ENCODE peak calls at places on chromosomes 4 and X, in five cellular contexts. Z, I, O, N and Q are unnamed samples. For H3K4me1, the result is how much of the 10 kb centered on the place peaks cover.

GRCh38 chr4:3302164-3302785 is 9.5 kb downstream of the RGS12 start:
- DNase-seq in I (peak), Z (no peak), N (no peak), O (no peak), Q (peak)

GRCh38 chrX:113512700-113513395 is 672.2 kb upstream of the AMOT start:
- DNase-seq in N (no peak), O (peak), I (no peak), Z (no peak), Q (no peak)

GRCh38 chr4:73777612-73778011 is 37.2 kb downstream of the CXCL8 start:
- DNase-seq in N (no peak), I (no peak), O (peak), Z (no peak), Q (no peak)

GRCh38 chr4:174847801-174848427 is 18.9 kb upstream of the GLRA3 start:
- DNase-seq in I (no peak), N (no peak), Z (no peak), O (no peak), Q (no peak)

GRCh38 chrX:102697506-102697905 is 14.7 kb upstream of the GPRASP2 start:
- DNase-seq in O (peak), I (no peak), N (no peak), Z (no peak), Q (no peak)

GRCh38 chr4:118920247-118920646 is 31.6 kb downstream of the SYNPO2 start:
- DNase-seq in N (no peak), I (no peak), O (peak), Z (no peak), Q (no peak)

GRCh38 chr4:10036926-10037325 is 15.6 kb upstream of the SLC2A9 start:
- DNase-seq in N (no peak), I (no peak), Z (no peak), O (no peak), Q (no peak)

GRCh38 chr4:109908741-109909140 is 3.9 kb upstream of the EGF start:
- DNase-seq in O (no peak), N (no peak), I (no peak), Z (no peak), Q (no peak)

GRCh38 chrX:31600823-31601222 is 529.0 kb upstream of the FTHL17 start:
- DNase-seq in I (no peak), Z (no peak), N (no peak), O (no peak), Q (no peak)

GRCh38 chr4:14528921-14529320 is 473.4 kb upstream of the CPEB2 start:
- DNase-seq in O (no peak), Z (no peak), I (no peak), N (no peak), Q (no peak)

GRCh38 chr4:152957437-152958185 is 21.5 kb downstream of the FHDC1 start:
- DNase-seq in Z (peak), I (peak), N (no peak), O (peak), Q (peak)

GRCh38 chr4:7253341-7253700 is 61.0 kb downstream of the SORCS2 start:
- DNase-seq in N (no peak), I (no peak), O (no peak), Z (no peak), Q (no peak)

GRCh38 chr4:119525005-119525749 is 103.4 kb downstream of the PDE5A start:
- DNase-seq in Z (no peak), O (peak), I (no peak), N (no peak), Q (no peak)

GRCh38 chr4:75985116-75985515 is 5.6 kb downstream of the SDAD1 start:
- DNase-seq in O (peak), N (no peak), I (no peak), Z (no peak), Q (no peak)

GRCh38 chr4:122700178-122700725 is 32.3 kb upstream of the BBS12 start:
- DNase-seq in Z (peak), O (peak), N (peak), I (no peak), Q (peak)

DNA sequence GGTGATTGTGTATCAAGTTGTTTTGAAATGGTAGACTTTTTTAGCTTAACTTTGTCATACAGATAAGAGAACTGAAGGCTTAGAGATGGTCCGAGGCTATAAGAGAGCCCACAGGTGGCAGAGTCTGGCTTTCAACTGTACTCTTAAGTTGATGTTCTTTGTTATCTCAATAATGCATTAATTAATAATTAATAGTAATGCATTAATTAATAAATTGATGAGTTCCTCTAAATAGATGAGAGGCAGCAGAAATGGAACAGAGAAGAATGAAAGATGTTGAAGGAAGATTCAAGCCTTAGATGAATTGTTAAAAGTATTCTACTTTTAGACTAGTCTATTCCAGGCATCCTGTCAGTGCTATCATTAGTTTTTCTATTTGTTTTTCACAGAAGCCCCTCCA is 22.4 kb downstream of the NUDT9 start:
- DNase-seq in Z (no peak), O (no peak), N (no peak), I (no peak), Q (no peak)
- H3K4me1 ChIP-seq in Z (under half), O (under half), N (under half), I (under half), Q (under half)

GRCh38 chr4:83054928-83055327 is 19.9 kb downstream of the COPS4 start:
- DNase-seq in Z (no peak), I (no peak), N (no peak), O (peak), Q (peak)
- TF ChIP-seq CTCF in Z (no peak), I (no peak), N (no peak), O (peak), Q (no peak)

GRCh38 chr4:136395212-136395722 is 1137.0 kb downstream of the PCDH18 start:
- DNase-seq in I (no peak), O (no peak), Z (no peak), N (no peak), Q (no peak)
- H3K4me3 ChIP-seq in I (no peak), O (no peak), Z (no peak), N (no peak), Q (no peak)

GRCh38 chrX:49270249-49270921 is 792 bp downstream of the PPP1R3F start:
- DNase-seq in N (no peak), O (peak), I (no peak), Z (peak), Q (peak)

GRCh38 chrX:49271341-49271740 is 1.7 kb downstream of the PPP1R3F start:
- DNase-seq in I (no peak), N (no peak), O (no peak), Z (no peak), Q (no peak)

GRCh38 chrX:49269768-49270248 is at the start of gene PPP1R3F:
- DNase-seq in O (no peak), I (no peak), N (no peak), Z (no peak), Q (no peak)

GRCh38 chrX:49273181-49273727 is 3.7 kb downstream of the PPP1R3F start:
- DNase-seq in Z (no peak), O (no peak), N (no peak), I (no peak), Q (no peak)

DNA sequence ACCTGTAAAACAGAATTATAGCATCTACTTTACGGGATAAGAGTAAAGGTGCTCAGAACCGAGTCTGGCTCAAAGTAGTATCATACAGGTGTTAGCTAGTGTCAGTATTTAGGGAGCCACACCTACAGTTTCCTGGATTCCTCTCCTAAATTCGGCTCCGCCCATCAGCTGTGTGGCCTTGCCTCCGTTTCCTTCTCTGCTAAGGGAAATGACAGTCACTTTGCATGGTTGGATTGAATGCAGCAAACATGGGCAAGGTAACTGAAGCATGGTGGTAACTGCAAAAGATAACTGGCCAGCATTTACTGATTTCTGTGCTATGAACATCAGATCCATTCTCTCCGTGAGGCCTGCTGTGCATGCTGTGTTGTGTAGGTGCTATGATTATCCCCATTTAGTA is 2.8 kb downstream of the PPP1R3F start:
- DNase-seq in N (no peak), O (no peak), I (no peak), Z (no peak), Q (no peak)
- H3K4me1 ChIP-seq in N (under half), O (under half), I (under half), Z (under half), Q (under half)

GRCh38 chr4:16168144-16168543 is 58.1 kb downstream of the TAPT1 start:
- DNase-seq in Z (no peak), I (no peak), O (no peak), N (no peak), Q (no peak)
- TF ChIP-seq CTCF in Z (no peak), I (no peak), O (no peak), N (no peak), Q (no peak)

DNA sequence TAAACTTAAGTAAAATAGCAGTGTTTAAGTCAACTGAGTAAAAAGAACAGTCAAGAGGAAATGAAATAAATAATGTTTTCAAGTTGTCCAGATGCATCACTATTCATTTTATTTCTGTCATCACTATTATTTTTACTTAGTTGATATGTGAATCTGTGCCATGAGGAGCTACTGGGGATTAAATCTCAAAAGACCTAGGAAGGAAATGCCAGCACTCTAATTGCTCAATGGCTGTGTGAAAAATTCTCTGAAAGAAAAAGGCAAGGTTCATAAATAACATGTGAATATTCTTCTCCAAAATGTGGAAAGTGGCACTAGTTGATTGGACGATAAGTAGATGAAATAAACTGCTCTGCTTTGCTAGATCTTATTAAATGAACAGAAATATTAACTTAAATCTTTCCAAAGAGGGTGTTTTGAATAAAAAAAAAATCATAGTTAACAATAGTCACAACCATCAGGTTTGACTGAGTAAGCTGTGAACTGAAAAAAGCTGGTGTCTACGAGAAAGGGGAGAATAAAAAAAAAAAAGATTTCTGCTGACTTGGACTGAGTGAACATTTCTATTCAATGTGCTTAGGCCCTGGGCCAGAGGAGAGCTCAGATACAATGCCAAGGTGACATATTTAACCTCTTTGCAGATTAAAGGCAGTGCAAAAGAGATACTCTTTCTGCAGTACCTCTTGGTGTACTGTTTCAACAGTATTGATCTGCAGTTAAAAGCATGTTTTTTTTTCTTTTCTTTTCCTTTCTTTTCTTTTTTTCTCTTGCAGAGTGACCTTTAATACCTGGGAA is 1.5 kb downstream of the SPARCL1 start:
- DNase-seq in I (no peak), Z (no peak), N (peak), O (peak), Q (no peak)
- H3K4me3 ChIP-seq in I (peak), Z (peak), N (peak), O (no peak), Q (no peak)

DNA sequence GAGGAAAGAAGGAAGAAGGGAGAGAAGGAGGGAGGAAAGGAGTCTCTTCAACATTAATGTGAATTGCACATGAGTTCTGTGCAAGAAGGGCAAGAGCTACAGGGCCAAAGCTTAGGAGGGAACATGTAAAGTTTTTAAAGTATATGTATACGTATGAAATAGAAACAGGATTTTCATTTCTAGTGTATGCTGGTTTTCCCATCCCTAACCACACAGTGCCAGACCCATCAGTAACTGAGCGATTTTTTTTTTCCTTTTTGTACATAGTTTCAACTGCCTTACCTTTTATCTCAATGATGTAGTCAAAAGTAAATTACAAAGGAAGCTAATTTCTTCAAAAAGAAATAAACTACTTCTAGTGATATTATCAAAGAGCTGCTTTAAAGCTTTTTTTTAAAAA is 157.6 kb downstream of the SH3KBP1 start:
- DNase-seq in I (no peak), O (no peak), Z (no peak), N (no peak), Q (no peak)
- H3K4me1 ChIP-seq in I (under half), O (under half), Z (under half), N (under half), Q (under half)